ENCODE peak calls at places on chromosome 16, in four cellular contexts. X is fibroblast of the conjunctiva, N is T-helper 2 cell, G is amygdala. Q is an unnamed sample.

GRCh38 chr16:6020162-6020980 is 922.8 kb upstream of the EEF2KMT start:
- DNase-seq in G (no peak), X (no peak), N (no peak), Q (no peak)

GRCh38 chr16:67723151-67723915 is 4.2 kb upstream of the GFOD2 start:
- DNase-seq in N (no peak), G (no peak), X (no peak), Q (peak; percentile 74)

GRCh38 chr16:89581861-89582563 is 6.5 kb downstream of the CPNE7 start:
- DNase-seq in X (peak; percentile 65), G (no peak), N (no peak), Q (peak; percentile 78)

GRCh38 chr16:47475786-47476185 is 14.7 kb downstream of the PHKB start:
- DNase-seq in N (no peak), G (no peak), X (no peak), Q (no peak)

GRCh38 chr16:24988593-24989338 is 26.4 kb downstream of the ARHGAP17 start:
- DNase-seq in G (no peak), N (no peak), X (peak; percentile 54), Q (no peak)

GRCh38 chr16:503150-504071 is 24.1 kb upstream of the CAPN15 start:
- DNase-seq in X (no peak), N (no peak), G (no peak), Q (no peak)

GRCh38 chr16:68059804-68060203 is 25.4 kb upstream of the NFATC3 start:
- DNase-seq in N (no peak), X (no peak), G (no peak), Q (no peak)

GRCh38 chr16:30551781-30552180 is 6.4 kb downstream of the ZNF764 start:
- DNase-seq in X (no peak), N (no peak), G (no peak), Q (no peak)

GRCh38 chr16:88317619-88317977 is 65.2 kb upstream of the ZNF469 start:
- DNase-seq in N (no peak), G (no peak), X (no peak), Q (no peak)

GRCh38 chr16:15874745-15875314 is 13.6 kb downstream of the CEP20 start:
- DNase-seq in X (peak; percentile 66), G (peak; percentile 3), N (no peak), Q (peak; percentile 19)

GRCh38 chr16:31050280-31051030 is 17.1 kb downstream of the STX4 start:
- DNase-seq in X (no peak), N (no peak), G (no peak), Q (no peak)

GRCh38 chr16:72952404-72953301 is 95.3 kb downstream of the ZFHX3 start:
- DNase-seq in G (no peak), N (no peak), X (no peak), Q (no peak)

GRCh38 chr16:21301168-21301894 is 23.2 kb upstream of the CRYM start:
- DNase-seq in N (no peak), X (peak; percentile 58), G (no peak), Q (peak; percentile 63)